ENCODE peak calls at places on chromosomes 16 and 17, in ten cellular contexts. One of them, this sample, is unnamed.

GRCh38 chr17:64941761-64942160 is 22.5 kb upstream of the LRRC37A3 start:
- DNase-seq in A172: no peak
- DNase-seq in stimulated activated CD8-positive, alpha-beta memory T cell treated with anti-CD3 and anti-CD28 coated beads, Interleukin-15, amount 100 ng/mL, for 4 hours: no peak
- DNase-seq in T-helper 1 cell: no peak
- DNase-seq in activated naive CD4-positive, alpha-beta T cell: no peak
- DNase-seq in activated B cell treated with CpG ODN at 0.5 μM for 24 hours: no peak
- DNase-seq in NCI-H2081: no peak
- DNase-seq in stimulated activated CD4-positive, alpha-beta T cell treated with anti-CD3 and anti-CD28 coated beads, TNF-alpha, amount 100 ng/mL, for 24 hours: no peak
- DNase-seq in left cardiac atrium: no peak
- DNase-seq in DMS53: no peak
- DNase-seq in this sample: no peak

GRCh38 chr16:25841776-25842175 is 150.0 kb downstream of the HS3ST4 start:
- DNase-seq in stimulated activated CD8-positive, alpha-beta memory T cell treated with anti-CD3 and anti-CD28 coated beads, Interleukin-15, amount 100 ng/mL, for 4 hours: no peak
- DNase-seq in DMS53: no peak
- DNase-seq in activated B cell treated with CpG ODN at 0.5 μM for 24 hours: no peak
- DNase-seq in NCI-H2081: no peak
- DNase-seq in left cardiac atrium: no peak
- DNase-seq in activated naive CD4-positive, alpha-beta T cell: no peak
- DNase-seq in stimulated activated CD4-positive, alpha-beta T cell treated with anti-CD3 and anti-CD28 coated beads, TNF-alpha, amount 100 ng/mL, for 24 hours: no peak
- DNase-seq in T-helper 1 cell: no peak
- DNase-seq in A172: no peak
- DNase-seq in this sample: no peak

GRCh38 chr16:10738231-10739077 is 5.2 kb upstream of the NUBP1 start:
- DNase-seq in A172: peak
- DNase-seq in DMS53: peak
- DNase-seq in T-helper 1 cell: no peak
- DNase-seq in NCI-H2081: no peak
- DNase-seq in activated B cell treated with CpG ODN at 0.5 μM for 24 hours: no peak
- DNase-seq in left cardiac atrium: peak
- DNase-seq in stimulated activated CD4-positive, alpha-beta T cell treated with anti-CD3 and anti-CD28 coated beads, TNF-alpha, amount 100 ng/mL, for 24 hours: peak
- DNase-seq in stimulated activated CD8-positive, alpha-beta memory T cell treated with anti-CD3 and anti-CD28 coated beads, Interleukin-15, amount 100 ng/mL, for 4 hours: peak
- DNase-seq in activated naive CD4-positive, alpha-beta T cell: no peak
- DNase-seq in this sample: peak

GRCh38 chr16:87965417-87965816 is 14.2 kb downstream of the BANP start:
- DNase-seq in A172: no peak
- DNase-seq in NCI-H2081: no peak
- DNase-seq in activated B cell treated with CpG ODN at 0.5 μM for 24 hours: no peak
- DNase-seq in activated naive CD4-positive, alpha-beta T cell: no peak
- DNase-seq in stimulated activated CD4-positive, alpha-beta T cell treated with anti-CD3 and anti-CD28 coated beads, TNF-alpha, amount 100 ng/mL, for 24 hours: no peak
- DNase-seq in left cardiac atrium: no peak
- DNase-seq in T-helper 1 cell: no peak
- DNase-seq in stimulated activated CD8-positive, alpha-beta memory T cell treated with anti-CD3 and anti-CD28 coated beads, Interleukin-15, amount 100 ng/mL, for 4 hours: no peak
- DNase-seq in DMS53: no peak
- DNase-seq in this sample: no peak

GRCh38 chr16:11412965-11413887 is 68.0 kb downstream of the RMI2 start:
- DNase-seq in T-helper 1 cell: no peak
- DNase-seq in left cardiac atrium: no peak
- DNase-seq in stimulated activated CD8-positive, alpha-beta memory T cell treated with anti-CD3 and anti-CD28 coated beads, Interleukin-15, amount 100 ng/mL, for 4 hours: no peak
- DNase-seq in activated B cell treated with CpG ODN at 0.5 μM for 24 hours: no peak
- DNase-seq in NCI-H2081: no peak
- DNase-seq in DMS53: no peak
- DNase-seq in stimulated activated CD4-positive, alpha-beta T cell treated with anti-CD3 and anti-CD28 coated beads, TNF-alpha, amount 100 ng/mL, for 24 hours: no peak
- DNase-seq in activated naive CD4-positive, alpha-beta T cell: no peak
- DNase-seq in A172: no peak
- DNase-seq in this sample: no peak

GRCh38 chr16:66366433-66367299 is at the start of gene CDH5:
- DNase-seq in activated naive CD4-positive, alpha-beta T cell: no peak
- DNase-seq in left cardiac atrium: peak
- DNase-seq in activated B cell treated with CpG ODN at 0.5 μM for 24 hours: no peak
- DNase-seq in DMS53: no peak
- DNase-seq in stimulated activated CD8-positive, alpha-beta memory T cell treated with anti-CD3 and anti-CD28 coated beads, Interleukin-15, amount 100 ng/mL, for 4 hours: no peak
- DNase-seq in NCI-H2081: no peak
- DNase-seq in stimulated activated CD4-positive, alpha-beta T cell treated with anti-CD3 and anti-CD28 coated beads, TNF-alpha, amount 100 ng/mL, for 24 hours: no peak
- DNase-seq in T-helper 1 cell: no peak
- DNase-seq in A172: no peak
- DNase-seq in this sample: peak

GRCh38 chr16:50530277-50531236 is 17.6 kb upstream of the NKD1 start:
- DNase-seq in A172: no peak
- DNase-seq in T-helper 1 cell: no peak
- DNase-seq in DMS53: peak
- DNase-seq in NCI-H2081: no peak
- DNase-seq in stimulated activated CD8-positive, alpha-beta memory T cell treated with anti-CD3 and anti-CD28 coated beads, Interleukin-15, amount 100 ng/mL, for 4 hours: no peak
- DNase-seq in activated B cell treated with CpG ODN at 0.5 μM for 24 hours: no peak
- DNase-seq in left cardiac atrium: no peak
- DNase-seq in activated naive CD4-positive, alpha-beta T cell: no peak
- DNase-seq in stimulated activated CD4-positive, alpha-beta T cell treated with anti-CD3 and anti-CD28 coated beads, TNF-alpha, amount 100 ng/mL, for 24 hours: no peak
- DNase-seq in this sample: peak

GRCh38 chr16:81832801-81833547 is 53.9 kb downstream of the PLCG2 start:
- DNase-seq in NCI-H2081: no peak
- DNase-seq in DMS53: no peak
- DNase-seq in left cardiac atrium: no peak
- DNase-seq in stimulated activated CD4-positive, alpha-beta T cell treated with anti-CD3 and anti-CD28 coated beads, TNF-alpha, amount 100 ng/mL, for 24 hours: no peak
- DNase-seq in stimulated activated CD8-positive, alpha-beta memory T cell treated with anti-CD3 and anti-CD28 coated beads, Interleukin-15, amount 100 ng/mL, for 4 hours: no peak
- DNase-seq in A172: no peak
- DNase-seq in activated naive CD4-positive, alpha-beta T cell: no peak
- DNase-seq in T-helper 1 cell: no peak
- DNase-seq in activated B cell treated with CpG ODN at 0.5 μM for 24 hours: no peak
- DNase-seq in this sample: no peak

GRCh38 chr16:2524339-2524938 is 4.3 kb downstream of the AMDHD2 start:
- DNase-seq in DMS53: no peak
- DNase-seq in activated B cell treated with CpG ODN at 0.5 μM for 24 hours: no peak
- DNase-seq in stimulated activated CD4-positive, alpha-beta T cell treated with anti-CD3 and anti-CD28 coated beads, TNF-alpha, amount 100 ng/mL, for 24 hours: no peak
- DNase-seq in A172: no peak
- DNase-seq in activated naive CD4-positive, alpha-beta T cell: no peak
- DNase-seq in left cardiac atrium: peak
- DNase-seq in T-helper 1 cell: no peak
- DNase-seq in stimulated activated CD8-positive, alpha-beta memory T cell treated with anti-CD3 and anti-CD28 coated beads, Interleukin-15, amount 100 ng/mL, for 4 hours: no peak
- DNase-seq in NCI-H2081: no peak
- DNase-seq in this sample: no peak

GRCh38 chr16:59324462-59324861 is 590.3 kb upstream of the GOT2 start:
- DNase-seq in left cardiac atrium: no peak
- DNase-seq in NCI-H2081: no peak
- DNase-seq in stimulated activated CD4-positive, alpha-beta T cell treated with anti-CD3 and anti-CD28 coated beads, TNF-alpha, amount 100 ng/mL, for 24 hours: no peak
- DNase-seq in DMS53: no peak
- DNase-seq in T-helper 1 cell: no peak
- DNase-seq in activated B cell treated with CpG ODN at 0.5 μM for 24 hours: no peak
- DNase-seq in stimulated activated CD8-positive, alpha-beta memory T cell treated with anti-CD3 and anti-CD28 coated beads, Interleukin-15, amount 100 ng/mL, for 4 hours: no peak
- DNase-seq in A172: no peak
- DNase-seq in activated naive CD4-positive, alpha-beta T cell: no peak
- DNase-seq in this sample: no peak

GRCh38 chr16:86300746-86301480 is 209.4 kb upstream of the FOXF1 start:
- DNase-seq in T-helper 1 cell: no peak
- DNase-seq in DMS53: no peak
- DNase-seq in stimulated activated CD4-positive, alpha-beta T cell treated with anti-CD3 and anti-CD28 coated beads, TNF-alpha, amount 100 ng/mL, for 24 hours: no peak
- DNase-seq in A172: no peak
- DNase-seq in activated B cell treated with CpG ODN at 0.5 μM for 24 hours: no peak
- DNase-seq in stimulated activated CD8-positive, alpha-beta memory T cell treated with anti-CD3 and anti-CD28 coated beads, Interleukin-15, amount 100 ng/mL, for 4 hours: no peak
- DNase-seq in left cardiac atrium: no peak
- DNase-seq in activated naive CD4-positive, alpha-beta T cell: no peak
- DNase-seq in NCI-H2081: no peak
- DNase-seq in this sample: no peak

GRCh38 chr17:66633322-66633965 is 201.5 kb upstream of the CACNG5 start:
- DNase-seq in T-helper 1 cell: no peak
- DNase-seq in left cardiac atrium: no peak
- DNase-seq in NCI-H2081: no peak
- DNase-seq in A172: peak
- DNase-seq in DMS53: no peak
- DNase-seq in activated B cell treated with CpG ODN at 0.5 μM for 24 hours: no peak
- DNase-seq in stimulated activated CD8-positive, alpha-beta memory T cell treated with anti-CD3 and anti-CD28 coated beads, Interleukin-15, amount 100 ng/mL, for 4 hours: peak
- DNase-seq in stimulated activated CD4-positive, alpha-beta T cell treated with anti-CD3 and anti-CD28 coated beads, TNF-alpha, amount 100 ng/mL, for 24 hours: peak
- DNase-seq in activated naive CD4-positive, alpha-beta T cell: no peak
- DNase-seq in this sample: peak

GRCh38 chr17:40314557-40314953 is 5.6 kb downstream of the RARA start:
- DNase-seq in activated naive CD4-positive, alpha-beta T cell: peak
- DNase-seq in left cardiac atrium: peak
- DNase-seq in T-helper 1 cell: peak
- DNase-seq in NCI-H2081: peak
- DNase-seq in activated B cell treated with CpG ODN at 0.5 μM for 24 hours: peak
- DNase-seq in A172: peak
- DNase-seq in stimulated activated CD4-positive, alpha-beta T cell treated with anti-CD3 and anti-CD28 coated beads, TNF-alpha, amount 100 ng/mL, for 24 hours: peak
- DNase-seq in DMS53: peak
- DNase-seq in stimulated activated CD8-positive, alpha-beta memory T cell treated with anti-CD3 and anti-CD28 coated beads, Interleukin-15, amount 100 ng/mL, for 4 hours: peak
- DNase-seq in this sample: peak

GRCh38 chr17:17808706-17809432 is 27.9 kb downstream of the SREBF1 start:
- DNase-seq in stimulated activated CD4-positive, alpha-beta T cell treated with anti-CD3 and anti-CD28 coated beads, TNF-alpha, amount 100 ng/mL, for 24 hours: no peak
- DNase-seq in activated naive CD4-positive, alpha-beta T cell: no peak
- DNase-seq in left cardiac atrium: no peak
- DNase-seq in T-helper 1 cell: no peak
- DNase-seq in A172: peak
- DNase-seq in activated B cell treated with CpG ODN at 0.5 μM for 24 hours: no peak
- DNase-seq in NCI-H2081: no peak
- DNase-seq in DMS53: no peak
- DNase-seq in stimulated activated CD8-positive, alpha-beta memory T cell treated with anti-CD3 and anti-CD28 coated beads, Interleukin-15, amount 100 ng/mL, for 4 hours: no peak
- DNase-seq in this sample: no peak

GRCh38 chr17:44152875-44153274 is 11.1 kb downstream of the HROB start:
- DNase-seq in activated B cell treated with CpG ODN at 0.5 μM for 24 hours: no peak
- DNase-seq in stimulated activated CD8-positive, alpha-beta memory T cell treated with anti-CD3 and anti-CD28 coated beads, Interleukin-15, amount 100 ng/mL, for 4 hours: no peak
- DNase-seq in left cardiac atrium: no peak
- DNase-seq in stimulated activated CD4-positive, alpha-beta T cell treated with anti-CD3 and anti-CD28 coated beads, TNF-alpha, amount 100 ng/mL, for 24 hours: no peak
- DNase-seq in DMS53: no peak
- DNase-seq in NCI-H2081: no peak
- DNase-seq in T-helper 1 cell: no peak
- DNase-seq in activated naive CD4-positive, alpha-beta T cell: no peak
- DNase-seq in A172: no peak
- DNase-seq in this sample: no peak

GRCh38 chr16:12170103-12171025 is 193.8 kb downstream of the SNX29 start:
- DNase-seq in A172: no peak
- DNase-seq in DMS53: no peak
- DNase-seq in activated B cell treated with CpG ODN at 0.5 μM for 24 hours: no peak
- DNase-seq in activated naive CD4-positive, alpha-beta T cell: no peak
- DNase-seq in NCI-H2081: no peak
- DNase-seq in stimulated activated CD4-positive, alpha-beta T cell treated with anti-CD3 and anti-CD28 coated beads, TNF-alpha, amount 100 ng/mL, for 24 hours: no peak
- DNase-seq in T-helper 1 cell: no peak
- DNase-seq in stimulated activated CD8-positive, alpha-beta memory T cell treated with anti-CD3 and anti-CD28 coated beads, Interleukin-15, amount 100 ng/mL, for 4 hours: no peak
- DNase-seq in left cardiac atrium: peak
- DNase-seq in this sample: no peak

GRCh38 chr16:77409311-77409710 is 25.5 kb downstream of the ADAMTS18 start:
- DNase-seq in left cardiac atrium: no peak
- DNase-seq in stimulated activated CD8-positive, alpha-beta memory T cell treated with anti-CD3 and anti-CD28 coated beads, Interleukin-15, amount 100 ng/mL, for 4 hours: no peak
- DNase-seq in DMS53: no peak
- DNase-seq in A172: peak
- DNase-seq in stimulated activated CD4-positive, alpha-beta T cell treated with anti-CD3 and anti-CD28 coated beads, TNF-alpha, amount 100 ng/mL, for 24 hours: no peak
- DNase-seq in T-helper 1 cell: no peak
- DNase-seq in activated B cell treated with CpG ODN at 0.5 μM for 24 hours: no peak
- DNase-seq in activated naive CD4-positive, alpha-beta T cell: no peak
- DNase-seq in NCI-H2081: no peak
- DNase-seq in this sample: no peak

GRCh38 chr17:42853597-42853967 is 2.6 kb downstream of the AOC3 start:
- DNase-seq in T-helper 1 cell: no peak
- DNase-seq in activated B cell treated with CpG ODN at 0.5 μM for 24 hours: no peak
- DNase-seq in NCI-H2081: no peak
- DNase-seq in activated naive CD4-positive, alpha-beta T cell: no peak
- DNase-seq in DMS53: no peak
- DNase-seq in A172: no peak
- DNase-seq in stimulated activated CD4-positive, alpha-beta T cell treated with anti-CD3 and anti-CD28 coated beads, TNF-alpha, amount 100 ng/mL, for 24 hours: no peak
- DNase-seq in left cardiac atrium: no peak
- DNase-seq in stimulated activated CD8-positive, alpha-beta memory T cell treated with anti-CD3 and anti-CD28 coated beads, Interleukin-15, amount 100 ng/mL, for 4 hours: no peak
- DNase-seq in this sample: no peak

GRCh38 chr17:38705523-38705802 is 390 bp downstream of the MLLT6 start:
- DNase-seq in left cardiac atrium: no peak
- DNase-seq in T-helper 1 cell: no peak
- DNase-seq in NCI-H2081: no peak
- DNase-seq in stimulated activated CD4-positive, alpha-beta T cell treated with anti-CD3 and anti-CD28 coated beads, TNF-alpha, amount 100 ng/mL, for 24 hours: no peak
- DNase-seq in DMS53: peak
- DNase-seq in A172: no peak
- DNase-seq in stimulated activated CD8-positive, alpha-beta memory T cell treated with anti-CD3 and anti-CD28 coated beads, Interleukin-15, amount 100 ng/mL, for 4 hours: no peak
- DNase-seq in activated B cell treated with CpG ODN at 0.5 μM for 24 hours: peak
- DNase-seq in activated naive CD4-positive, alpha-beta T cell: no peak
- DNase-seq in this sample: no peak

GRCh38 chr16:56988948-56989945 is at the start of gene NLRC5:
- DNase-seq in T-helper 1 cell: peak
- DNase-seq in stimulated activated CD8-positive, alpha-beta memory T cell treated with anti-CD3 and anti-CD28 coated beads, Interleukin-15, amount 100 ng/mL, for 4 hours: peak
- DNase-seq in stimulated activated CD4-positive, alpha-beta T cell treated with anti-CD3 and anti-CD28 coated beads, TNF-alpha, amount 100 ng/mL, for 24 hours: peak
- DNase-seq in A172: peak
- DNase-seq in NCI-H2081: peak
- DNase-seq in DMS53: peak
- DNase-seq in left cardiac atrium: peak
- DNase-seq in activated B cell treated with CpG ODN at 0.5 μM for 24 hours: peak
- DNase-seq in activated naive CD4-positive, alpha-beta T cell: peak
- DNase-seq in this sample: peak

GRCh38 chr17:66982011-66982508 is 17.6 kb downstream of the CACNG4 start:
- DNase-seq in stimulated activated CD4-positive, alpha-beta T cell treated with anti-CD3 and anti-CD28 coated beads, TNF-alpha, amount 100 ng/mL, for 24 hours: no peak
- DNase-seq in activated B cell treated with CpG ODN at 0.5 μM for 24 hours: no peak
- DNase-seq in A172: peak
- DNase-seq in stimulated activated CD8-positive, alpha-beta memory T cell treated with anti-CD3 and anti-CD28 coated beads, Interleukin-15, amount 100 ng/mL, for 4 hours: no peak
- DNase-seq in DMS53: no peak
- DNase-seq in activated naive CD4-positive, alpha-beta T cell: no peak
- DNase-seq in NCI-H2081: no peak
- DNase-seq in left cardiac atrium: no peak
- DNase-seq in T-helper 1 cell: no peak
- DNase-seq in this sample: no peak

GRCh38 chr17:73118139-73118538 is 25.7 kb upstream of the SLC39A11 start:
- DNase-seq in activated naive CD4-positive, alpha-beta T cell: no peak
- DNase-seq in T-helper 1 cell: no peak
- DNase-seq in stimulated activated CD8-positive, alpha-beta memory T cell treated with anti-CD3 and anti-CD28 coated beads, Interleukin-15, amount 100 ng/mL, for 4 hours: no peak
- DNase-seq in A172: no peak
- DNase-seq in DMS53: no peak
- DNase-seq in activated B cell treated with CpG ODN at 0.5 μM for 24 hours: no peak
- DNase-seq in stimulated activated CD4-positive, alpha-beta T cell treated with anti-CD3 and anti-CD28 coated beads, TNF-alpha, amount 100 ng/mL, for 24 hours: no peak
- DNase-seq in left cardiac atrium: no peak
- DNase-seq in NCI-H2081: no peak
- DNase-seq in this sample: peak

GRCh38 chr17:28549274-28550132 is 2.9 kb downstream of the UNC119 start:
- DNase-seq in activated naive CD4-positive, alpha-beta T cell: peak
- DNase-seq in A172: no peak
- DNase-seq in stimulated activated CD4-positive, alpha-beta T cell treated with anti-CD3 and anti-CD28 coated beads, TNF-alpha, amount 100 ng/mL, for 24 hours: peak
- DNase-seq in T-helper 1 cell: peak
- DNase-seq in DMS53: no peak
- DNase-seq in NCI-H2081: no peak
- DNase-seq in activated B cell treated with CpG ODN at 0.5 μM for 24 hours: peak
- DNase-seq in stimulated activated CD8-positive, alpha-beta memory T cell treated with anti-CD3 and anti-CD28 coated beads, Interleukin-15, amount 100 ng/mL, for 4 hours: peak
- DNase-seq in left cardiac atrium: no peak
- DNase-seq in this sample: peak

GRCh38 chr17:48100591-48101011 is 677 bp downstream of the CBX1 start:
- DNase-seq in NCI-H2081: peak
- DNase-seq in stimulated activated CD4-positive, alpha-beta T cell treated with anti-CD3 and anti-CD28 coated beads, TNF-alpha, amount 100 ng/mL, for 24 hours: no peak
- DNase-seq in A172: peak
- DNase-seq in T-helper 1 cell: no peak
- DNase-seq in left cardiac atrium: peak
- DNase-seq in DMS53: peak
- DNase-seq in stimulated activated CD8-positive, alpha-beta memory T cell treated with anti-CD3 and anti-CD28 coated beads, Interleukin-15, amount 100 ng/mL, for 4 hours: no peak
- DNase-seq in activated B cell treated with CpG ODN at 0.5 μM for 24 hours: no peak
- DNase-seq in activated naive CD4-positive, alpha-beta T cell: no peak
- DNase-seq in this sample: peak

GRCh38 chr16:67015317-67015731 is 13.6 kb upstream of the CBFB start:
- DNase-seq in NCI-H2081: no peak
- DNase-seq in stimulated activated CD4-positive, alpha-beta T cell treated with anti-CD3 and anti-CD28 coated beads, TNF-alpha, amount 100 ng/mL, for 24 hours: no peak
- DNase-seq in T-helper 1 cell: no peak
- DNase-seq in left cardiac atrium: no peak
- DNase-seq in activated B cell treated with CpG ODN at 0.5 μM for 24 hours: no peak
- DNase-seq in activated naive CD4-positive, alpha-beta T cell: no peak
- DNase-seq in DMS53: peak
- DNase-seq in A172: no peak
- DNase-seq in stimulated activated CD8-positive, alpha-beta memory T cell treated with anti-CD3 and anti-CD28 coated beads, Interleukin-15, amount 100 ng/mL, for 4 hours: no peak
- DNase-seq in this sample: no peak

GRCh38 chr16:66717776-66718175 is 21.2 kb upstream of the CMTM4 start:
- DNase-seq in DMS53: no peak
- DNase-seq in activated naive CD4-positive, alpha-beta T cell: no peak
- DNase-seq in activated B cell treated with CpG ODN at 0.5 μM for 24 hours: no peak
- DNase-seq in stimulated activated CD8-positive, alpha-beta memory T cell treated with anti-CD3 and anti-CD28 coated beads, Interleukin-15, amount 100 ng/mL, for 4 hours: no peak
- DNase-seq in left cardiac atrium: no peak
- DNase-seq in NCI-H2081: no peak
- DNase-seq in A172: no peak
- DNase-seq in stimulated activated CD4-positive, alpha-beta T cell treated with anti-CD3 and anti-CD28 coated beads, TNF-alpha, amount 100 ng/mL, for 24 hours: no peak
- DNase-seq in T-helper 1 cell: no peak
- DNase-seq in this sample: no peak

GRCh38 chr17:38325221-38325851 is 18.4 kb downstream of the GPR179 start:
- DNase-seq in stimulated activated CD4-positive, alpha-beta T cell treated with anti-CD3 and anti-CD28 coated beads, TNF-alpha, amount 100 ng/mL, for 24 hours: no peak
- DNase-seq in DMS53: no peak
- DNase-seq in left cardiac atrium: no peak
- DNase-seq in A172: no peak
- DNase-seq in activated naive CD4-positive, alpha-beta T cell: no peak
- DNase-seq in NCI-H2081: no peak
- DNase-seq in activated B cell treated with CpG ODN at 0.5 μM for 24 hours: no peak
- DNase-seq in stimulated activated CD8-positive, alpha-beta memory T cell treated with anti-CD3 and anti-CD28 coated beads, Interleukin-15, amount 100 ng/mL, for 4 hours: no peak
- DNase-seq in T-helper 1 cell: no peak
- DNase-seq in this sample: no peak

GRCh38 chr17:28279411-28279810 is 39.6 kb upstream of the TMEM97 start:
- DNase-seq in T-helper 1 cell: no peak
- DNase-seq in activated B cell treated with CpG ODN at 0.5 μM for 24 hours: no peak
- DNase-seq in activated naive CD4-positive, alpha-beta T cell: no peak
- DNase-seq in NCI-H2081: no peak
- DNase-seq in left cardiac atrium: no peak
- DNase-seq in A172: no peak
- DNase-seq in DMS53: no peak
- DNase-seq in stimulated activated CD8-positive, alpha-beta memory T cell treated with anti-CD3 and anti-CD28 coated beads, Interleukin-15, amount 100 ng/mL, for 4 hours: no peak
- DNase-seq in stimulated activated CD4-positive, alpha-beta T cell treated with anti-CD3 and anti-CD28 coated beads, TNF-alpha, amount 100 ng/mL, for 24 hours: no peak
- DNase-seq in this sample: no peak